ENCODE peak calls at places on chromosomes 1 and 21, in six cellular contexts. One of them, this sample, is unnamed.

GRCh38 chr1:37517569-37517968 is 3.0 kb upstream of the MEAF6 start:
- DNase-seq in tibial nerve: no peak
- DNase-seq in aorta: no peak
- DNase-seq in AG04450: no peak
- DNase-seq in CD4-positive, CD25-positive, alpha-beta regulatory T cell: no peak
- DNase-seq in K562: no peak
- DNase-seq in this sample: no peak

GRCh38 chr1:219724440-219724839 is 111.5 kb upstream of the ZC3H11B start:
- DNase-seq in tibial nerve: no peak
- DNase-seq in aorta: no peak
- DNase-seq in CD4-positive, CD25-positive, alpha-beta regulatory T cell: no peak
- DNase-seq in AG04450: no peak
- DNase-seq in K562: no peak
- DNase-seq in this sample: no peak

GRCh38 chr1:86380257-86380861 is 15.8 kb downstream of the ODF2L start:
- DNase-seq in AG04450: peak
- DNase-seq in CD4-positive, CD25-positive, alpha-beta regulatory T cell: peak
- DNase-seq in K562: peak
- DNase-seq in tibial nerve: no peak
- DNase-seq in aorta: no peak
- DNase-seq in this sample: no peak

GRCh38 chr1:162878000-162878596 is 17.1 kb upstream of the CCDC190 start:
- DNase-seq in AG04450: peak
- DNase-seq in K562: peak
- DNase-seq in CD4-positive, CD25-positive, alpha-beta regulatory T cell: peak
- DNase-seq in tibial nerve: peak
- DNase-seq in aorta: peak
- DNase-seq in this sample: peak

GRCh38 chr1:153793973-153794615 is 18.9 kb downstream of the SLC27A3 start:
- DNase-seq in CD4-positive, CD25-positive, alpha-beta regulatory T cell: no peak
- DNase-seq in aorta: no peak
- DNase-seq in K562: no peak
- DNase-seq in AG04450: no peak
- DNase-seq in tibial nerve: no peak
- DNase-seq in this sample: peak

GRCh38 chr1:233635765-233636502 is 22.0 kb downstream of the KCNK1 start:
- DNase-seq in K562: peak
- DNase-seq in tibial nerve: no peak
- DNase-seq in CD4-positive, CD25-positive, alpha-beta regulatory T cell: no peak
- DNase-seq in aorta: no peak
- DNase-seq in AG04450: no peak
- DNase-seq in this sample: no peak

GRCh38 chr1:41713141-41713540 is 205.6 kb downstream of the HIVEP3 start:
- DNase-seq in AG04450: no peak
- DNase-seq in tibial nerve: no peak
- DNase-seq in K562: no peak
- DNase-seq in CD4-positive, CD25-positive, alpha-beta regulatory T cell: no peak
- DNase-seq in aorta: no peak
- DNase-seq in this sample: no peak

GRCh38 chr1:209367031-209367813 is 216.3 kb upstream of the CAMK1G start:
- DNase-seq in aorta: no peak
- DNase-seq in tibial nerve: no peak
- DNase-seq in AG04450: no peak
- DNase-seq in K562: no peak
- DNase-seq in CD4-positive, CD25-positive, alpha-beta regulatory T cell: no peak
- DNase-seq in this sample: no peak

GRCh38 chr1:206685749-206686485 is 1.2 kb downstream of the MAPKAPK2 start:
- DNase-seq in CD4-positive, CD25-positive, alpha-beta regulatory T cell: peak
- DNase-seq in AG04450: no peak
- DNase-seq in tibial nerve: peak
- DNase-seq in aorta: peak
- DNase-seq in K562: peak
- DNase-seq in this sample: peak

GRCh38 chr1:6325482-6325881 is 64.6 kb upstream of the GPR153 start:
- DNase-seq in aorta: no peak
- DNase-seq in AG04450: no peak
- DNase-seq in tibial nerve: no peak
- DNase-seq in CD4-positive, CD25-positive, alpha-beta regulatory T cell: no peak
- DNase-seq in K562: no peak
- DNase-seq in this sample: no peak

GRCh38 chr1:8376358-8376840 is 58.5 kb downstream of the SLC45A1 start:
- DNase-seq in K562: no peak
- DNase-seq in tibial nerve: no peak
- DNase-seq in aorta: no peak
- DNase-seq in CD4-positive, CD25-positive, alpha-beta regulatory T cell: no peak
- DNase-seq in AG04450: no peak
- DNase-seq in this sample: no peak

GRCh38 chr1:76426606-76427005 is 352.1 kb downstream of the ST6GALNAC3 start:
- DNase-seq in AG04450: no peak
- DNase-seq in tibial nerve: no peak
- DNase-seq in K562: no peak
- DNase-seq in CD4-positive, CD25-positive, alpha-beta regulatory T cell: no peak
- DNase-seq in aorta: no peak
- DNase-seq in this sample: no peak

GRCh38 chr1:56967900-56968832 is 2.4 kb upstream of the C8B start:
- DNase-seq in K562: peak
- DNase-seq in AG04450: no peak
- DNase-seq in tibial nerve: no peak
- DNase-seq in CD4-positive, CD25-positive, alpha-beta regulatory T cell: no peak
- DNase-seq in aorta: no peak
- DNase-seq in this sample: no peak

GRCh38 chr1:244350027-244350426 is 101.7 kb downstream of the ADSS2 start:
- DNase-seq in K562: no peak
- DNase-seq in AG04450: no peak
- DNase-seq in tibial nerve: no peak
- DNase-seq in aorta: no peak
- DNase-seq in CD4-positive, CD25-positive, alpha-beta regulatory T cell: peak
- DNase-seq in this sample: no peak

GRCh38 chr1:7224644-7225043 is 439.4 kb downstream of the CAMTA1 start:
- DNase-seq in tibial nerve: no peak
- DNase-seq in K562: no peak
- DNase-seq in aorta: no peak
- DNase-seq in CD4-positive, CD25-positive, alpha-beta regulatory T cell: no peak
- DNase-seq in AG04450: no peak
- DNase-seq in this sample: no peak

GRCh38 chr1:14320986-14321385 is 277.5 kb upstream of the KAZN start:
- DNase-seq in tibial nerve: no peak
- DNase-seq in K562: no peak
- DNase-seq in CD4-positive, CD25-positive, alpha-beta regulatory T cell: no peak
- DNase-seq in aorta: no peak
- DNase-seq in AG04450: no peak
- DNase-seq in this sample: no peak

GRCh38 chr1:58392083-58392482 is 154.4 kb downstream of the OMA1 start:
- DNase-seq in tibial nerve: no peak
- DNase-seq in K562: no peak
- DNase-seq in AG04450: no peak
- DNase-seq in CD4-positive, CD25-positive, alpha-beta regulatory T cell: peak
- DNase-seq in aorta: no peak
- DNase-seq in this sample: no peak

GRCh38 chr1:15339580-15339979 is 70.1 kb upstream of the EFHD2 start:
- DNase-seq in K562: no peak
- DNase-seq in CD4-positive, CD25-positive, alpha-beta regulatory T cell: no peak
- DNase-seq in AG04450: no peak
- DNase-seq in tibial nerve: no peak
- DNase-seq in aorta: peak
- DNase-seq in this sample: no peak

GRCh38 chr21:45109831-45110492 is 35.6 kb downstream of the ADARB1 start:
- DNase-seq in aorta: no peak
- DNase-seq in tibial nerve: no peak
- DNase-seq in AG04450: no peak
- DNase-seq in K562: no peak
- DNase-seq in CD4-positive, CD25-positive, alpha-beta regulatory T cell: peak
- DNase-seq in this sample: peak

GRCh38 chr1:213244664-213245091 is 193.6 kb downstream of the RPS6KC1 start:
- DNase-seq in AG04450: peak
- DNase-seq in K562: peak
- DNase-seq in aorta: no peak
- DNase-seq in tibial nerve: no peak
- DNase-seq in CD4-positive, CD25-positive, alpha-beta regulatory T cell: peak
- DNase-seq in this sample: no peak

GRCh38 chr1:149963358-149963757 is 26.7 kb upstream of the MTMR11 start:
- DNase-seq in aorta: no peak
- DNase-seq in AG04450: no peak
- DNase-seq in tibial nerve: no peak
- DNase-seq in K562: no peak
- DNase-seq in CD4-positive, CD25-positive, alpha-beta regulatory T cell: no peak
- DNase-seq in this sample: no peak

GRCh38 chr1:21089711-21090110 is 87.0 kb downstream of the EIF4G3 start:
- DNase-seq in aorta: no peak
- DNase-seq in tibial nerve: no peak
- DNase-seq in AG04450: no peak
- DNase-seq in CD4-positive, CD25-positive, alpha-beta regulatory T cell: peak
- DNase-seq in K562: no peak
- DNase-seq in this sample: no peak

GRCh38 chr1:21089299-21089698 is 87.4 kb downstream of the EIF4G3 start:
- DNase-seq in K562: no peak
- DNase-seq in CD4-positive, CD25-positive, alpha-beta regulatory T cell: no peak
- DNase-seq in tibial nerve: no peak
- DNase-seq in aorta: no peak
- DNase-seq in AG04450: no peak
- DNase-seq in this sample: no peak

GRCh38 chr1:21082078-21082477 is 94.6 kb downstream of the EIF4G3 start:
- DNase-seq in AG04450: no peak
- DNase-seq in aorta: no peak
- DNase-seq in K562: no peak
- DNase-seq in tibial nerve: no peak
- DNase-seq in CD4-positive, CD25-positive, alpha-beta regulatory T cell: no peak
- DNase-seq in this sample: no peak

DNA sequence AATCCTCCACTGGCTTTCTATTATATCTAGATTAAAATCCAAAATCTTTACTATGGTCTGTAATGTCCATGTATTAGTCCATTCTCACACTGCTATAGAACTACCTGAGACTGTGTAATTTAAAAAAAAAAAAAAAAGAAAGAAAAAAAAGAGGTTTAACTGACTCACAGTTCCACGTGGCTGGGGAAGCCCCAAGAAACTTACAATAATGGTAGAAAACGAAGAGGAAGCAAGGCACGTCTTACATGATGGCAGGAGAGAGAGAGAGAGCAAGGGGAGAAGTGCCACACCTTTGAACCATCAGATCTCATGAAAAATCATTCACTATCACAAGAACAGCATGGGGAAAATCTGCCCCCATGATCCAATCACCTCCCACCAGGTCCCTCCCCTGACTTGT is 92.6 kb downstream of the EIF4G3 start:
- DNase-seq in K562: no peak
- DNase-seq in CD4-positive, CD25-positive, alpha-beta regulatory T cell: no peak
- DNase-seq in AG04450: no peak
- DNase-seq in tibial nerve: no peak
- DNase-seq in aorta: no peak
- DNase-seq in this sample: no peak
- H3K4me3 ChIP-seq in K562: no peak
- H3K4me3 ChIP-seq in CD4-positive, CD25-positive, alpha-beta regulatory T cell: no peak
- H3K4me3 ChIP-seq in AG04450: no peak
- H3K4me3 ChIP-seq in tibial nerve: no peak
- H3K4me3 ChIP-seq in aorta: no peak
- H3K4me3 ChIP-seq in this sample: no peak

GRCh38 chr1:27148591-27148990 is 6.3 kb downstream of the SLC9A1 start:
- DNase-seq in K562: no peak
- DNase-seq in AG04450: no peak
- DNase-seq in tibial nerve: no peak
- DNase-seq in aorta: no peak
- DNase-seq in CD4-positive, CD25-positive, alpha-beta regulatory T cell: no peak
- DNase-seq in this sample: no peak
- H3K27ac ChIP-seq in K562: no peak
- H3K27ac ChIP-seq in AG04450: no peak
- H3K27ac ChIP-seq in tibial nerve: no peak
- H3K27ac ChIP-seq in aorta: no peak
- H3K27ac ChIP-seq in CD4-positive, CD25-positive, alpha-beta regulatory T cell: no peak
- H3K27ac ChIP-seq in this sample: no peak

GRCh38 chr1:36161656-36162531 is 5.9 kb downstream of the MAP7D1 start:
- DNase-seq in K562: no peak
- DNase-seq in CD4-positive, CD25-positive, alpha-beta regulatory T cell: peak
- DNase-seq in aorta: no peak
- DNase-seq in AG04450: no peak
- DNase-seq in tibial nerve: no peak
- DNase-seq in this sample: no peak

GRCh38 chr1:36160949-36161485 is 5.1 kb downstream of the MAP7D1 start:
- DNase-seq in K562: peak
- DNase-seq in aorta: peak
- DNase-seq in CD4-positive, CD25-positive, alpha-beta regulatory T cell: peak
- DNase-seq in tibial nerve: peak
- DNase-seq in AG04450: no peak
- DNase-seq in this sample: peak

GRCh38 chr1:36157973-36158826 is 2.2 kb downstream of the MAP7D1 start:
- DNase-seq in CD4-positive, CD25-positive, alpha-beta regulatory T cell: no peak
- DNase-seq in K562: no peak
- DNase-seq in tibial nerve: no peak
- DNase-seq in aorta: peak
- DNase-seq in AG04450: no peak
- DNase-seq in this sample: no peak

GRCh38 chr1:36160388-36160948 is 4.5 kb downstream of the MAP7D1 start:
- DNase-seq in AG04450: no peak
- DNase-seq in aorta: peak
- DNase-seq in K562: no peak
- DNase-seq in tibial nerve: no peak
- DNase-seq in CD4-positive, CD25-positive, alpha-beta regulatory T cell: peak
- DNase-seq in this sample: no peak

GRCh38 chr1:36159614-36160387 is 3.8 kb downstream of the MAP7D1 start:
- DNase-seq in K562: no peak
- DNase-seq in aorta: peak
- DNase-seq in CD4-positive, CD25-positive, alpha-beta regulatory T cell: no peak
- DNase-seq in tibial nerve: no peak
- DNase-seq in AG04450: no peak
- DNase-seq in this sample: no peak
- H3K4me3 ChIP-seq in K562: no peak
- H3K4me3 ChIP-seq in aorta: no peak
- H3K4me3 ChIP-seq in CD4-positive, CD25-positive, alpha-beta regulatory T cell: peak
- H3K4me3 ChIP-seq in tibial nerve: no peak
- H3K4me3 ChIP-seq in AG04450: peak
- H3K4me3 ChIP-seq in this sample: no peak

GRCh38 chr1:16920951-16921350 is 780 bp upstream of the CROCC start:
- DNase-seq in K562: no peak
- DNase-seq in AG04450: no peak
- DNase-seq in CD4-positive, CD25-positive, alpha-beta regulatory T cell: no peak
- DNase-seq in tibial nerve: no peak
- DNase-seq in aorta: peak
- DNase-seq in this sample: no peak
- H3K27ac ChIP-seq in K562: no peak
- H3K27ac ChIP-seq in AG04450: no peak
- H3K27ac ChIP-seq in CD4-positive, CD25-positive, alpha-beta regulatory T cell: no peak
- H3K27ac ChIP-seq in tibial nerve: no peak
- H3K27ac ChIP-seq in aorta: no peak
- H3K27ac ChIP-seq in this sample: no peak

GRCh38 chr1:165355977-165356811 is at the start of gene LMX1A:
- DNase-seq in aorta: no peak
- DNase-seq in CD4-positive, CD25-positive, alpha-beta regulatory T cell: no peak
- DNase-seq in K562: no peak
- DNase-seq in tibial nerve: peak
- DNase-seq in AG04450: no peak
- DNase-seq in this sample: no peak
- H3K4me3 ChIP-seq in aorta: peak
- H3K4me3 ChIP-seq in CD4-positive, CD25-positive, alpha-beta regulatory T cell: no peak
- H3K4me3 ChIP-seq in K562: no peak
- H3K4me3 ChIP-seq in tibial nerve: peak
- H3K4me3 ChIP-seq in AG04450: no peak
- H3K4me3 ChIP-seq in this sample: peak

DNA sequence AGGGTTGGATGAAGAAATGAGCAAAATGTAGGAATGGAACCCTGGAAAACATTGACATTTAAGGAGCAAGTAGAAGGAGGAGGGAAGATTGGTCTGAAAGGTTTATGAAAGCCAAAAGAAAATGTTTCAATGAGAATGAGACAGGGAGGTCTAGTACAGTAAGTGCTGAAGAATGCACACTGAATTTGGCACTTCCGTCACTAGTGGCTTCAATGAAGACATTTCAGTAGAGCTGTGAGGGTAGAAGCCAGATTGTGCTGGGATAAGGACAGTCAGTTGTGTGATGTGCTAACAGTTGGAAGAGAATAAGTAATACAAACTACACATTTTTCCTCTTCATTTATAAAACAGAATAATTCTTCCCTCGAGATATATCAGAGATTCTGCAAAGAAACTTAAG is 17.1 kb downstream of the THEM4 start:
- DNase-seq in CD4-positive, CD25-positive, alpha-beta regulatory T cell: no peak
- DNase-seq in AG04450: no peak
- DNase-seq in K562: no peak
- DNase-seq in tibial nerve: no peak
- DNase-seq in aorta: no peak
- DNase-seq in this sample: no peak
- H3K27ac ChIP-seq in CD4-positive, CD25-positive, alpha-beta regulatory T cell: peak
- H3K27ac ChIP-seq in AG04450: no peak
- H3K27ac ChIP-seq in K562: no peak
- H3K27ac ChIP-seq in tibial nerve: no peak
- H3K27ac ChIP-seq in aorta: no peak
- H3K27ac ChIP-seq in this sample: no peak

This sample was measured in tibial artery.